ENCODE peak calls at places on chromosomes 5 and 9, in eight cellular contexts. X, G, H, C, O, K, D and S are unnamed samples.

GRCh38 chr9:121640076-121640475 is 11.4 kb upstream of the DAB2IP start:
- DNase-seq in X (no peak), G (peak), H (no peak), C (no peak), O (peak), K (no peak), D (no peak), S (peak)

GRCh38 chr5:171673328-171673727 is 112.3 kb upstream of the SMIM23 start:
- DNase-seq in X (no peak), G (no peak), H (no peak), C (peak), O (no peak), K (no peak), D (no peak), S (no peak)

GRCh38 chr5:150641006-150641570 is 628 bp downstream of the SYNPO start:
- DNase-seq in X (no peak), G (peak), H (peak), C (peak), O (no peak), K (no peak), D (peak), S (no peak)

GRCh38 chr5:177472460-177473441 is 683 bp downstream of the DBN1 start:
- DNase-seq in X (peak), G (no peak), H (no peak), C (no peak), O (no peak), K (peak), D (no peak), S (peak)

GRCh38 chr5:72441094-72441723 is 66.0 kb downstream of the ZNF366 start:
- DNase-seq in X (no peak), G (no peak), H (peak), C (no peak), O (no peak), K (no peak), D (no peak), S (no peak)

GRCh38 chr9:14768561-14769234 is 46.2 kb upstream of the CER1 start:
- DNase-seq in X (peak), G (no peak), H (peak), C (peak), O (no peak), K (peak), D (peak), S (no peak)

GRCh38 chr9:126842220-126842842 is 18.1 kb upstream of the ZBTB34 start:
- DNase-seq in X (no peak), G (no peak), H (no peak), C (no peak), O (no peak), K (no peak), D (no peak), S (peak)

GRCh38 chr5:62139741-62140140 is 166.3 kb upstream of the KIF2A start:
- DNase-seq in X (no peak), G (no peak), H (no peak), C (no peak), O (no peak), K (no peak), D (no peak), S (no peak)

GRCh38 chr5:10485142-10485795 is 43.6 kb downstream of the ROPN1L start:
- DNase-seq in X (no peak), G (peak), H (peak), C (peak), O (no peak), K (no peak), D (peak), S (no peak)

GRCh38 chr9:68746564-68746963 is 41.5 kb downstream of the PIP5K1B start:
- DNase-seq in X (no peak), G (no peak), H (no peak), C (no peak), O (no peak), K (no peak), D (no peak), S (no peak)

GRCh38 chr9:134922066-134922931 is 4.6 kb upstream of the FCN1 start:
- DNase-seq in X (no peak), G (peak), H (no peak), C (peak), O (no peak), K (no peak), D (peak), S (no peak)

DNA sequence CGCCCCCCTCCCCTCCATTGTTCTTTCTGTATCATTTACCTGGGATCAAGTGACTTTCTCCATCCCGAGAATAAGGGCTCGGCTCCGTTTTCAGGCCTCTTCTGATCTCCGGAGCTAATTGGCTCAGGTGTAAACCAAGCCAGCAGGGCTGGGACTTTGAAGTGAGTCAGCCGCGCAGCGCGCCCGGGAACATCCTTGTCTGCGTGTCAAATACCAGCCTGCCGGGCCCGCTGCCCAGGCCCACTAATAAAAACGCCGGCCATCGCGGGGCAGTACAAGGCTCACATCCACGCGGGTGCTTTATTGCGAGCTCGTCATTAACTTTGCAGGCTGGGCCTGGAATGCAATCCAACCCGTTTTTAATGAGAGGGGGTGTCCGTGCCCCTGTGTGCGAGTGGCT is 416.8 kb downstream of the IRX2 start:
- DNase-seq in X (no peak), G (no peak), H (no peak), C (no peak), O (no peak), K (no peak), D (no peak), S (peak)
- H3K27ac ChIP-seq in X (no peak), G (no peak), H (no peak), C (no peak), O (no peak), K (no peak), D (no peak), S (no peak)

GRCh38 chr5:149357370-149358293 is at the start of gene PCYOX1L:
- DNase-seq in X (peak), G (peak), H (peak), C (peak), O (peak), K (peak), D (peak), S (peak)

GRCh38 chr5:149356391-149356790 is 1.5 kb upstream of the PCYOX1L start:
- DNase-seq in X (no peak), G (no peak), H (no peak), C (no peak), O (no peak), K (no peak), D (no peak), S (no peak)

GRCh38 chr5:149360262-149360661 is 2.4 kb downstream of the PCYOX1L start:
- DNase-seq in X (no peak), G (no peak), H (no peak), C (no peak), O (no peak), K (no peak), D (no peak), S (no peak)

GRCh38 chr5:149358294-149358651 is 427 bp downstream of the PCYOX1L start:
- DNase-seq in X (peak), G (peak), H (no peak), C (peak), O (peak), K (no peak), D (no peak), S (peak)

GRCh38 chr5:149358818-149359217 is 972 bp downstream of the PCYOX1L start:
- DNase-seq in X (peak), G (no peak), H (no peak), C (no peak), O (no peak), K (no peak), D (no peak), S (no peak)
- H3K27ac ChIP-seq in X (peak), G (no peak), H (no peak), C (peak), O (peak), K (no peak), D (no peak), S (no peak)

GRCh38 chr5:88826959-88827585 is 55.9 kb downstream of the MEF2C start:
- DNase-seq in X (no peak), G (no peak), H (peak), C (peak), O (no peak), K (no peak), D (peak), S (no peak)
- H3K27ac ChIP-seq in X (no peak), G (peak), H (peak), C (peak), O (no peak), K (no peak), D (peak), S (peak)

GRCh38 chr9:90807006-90807405 is 5.4 kb downstream of the SYK start:
- DNase-seq in X (no peak), G (no peak), H (no peak), C (no peak), O (no peak), K (no peak), D (no peak), S (no peak)
- H3K27ac ChIP-seq in X (no peak), G (no peak), H (no peak), C (no peak), O (no peak), K (no peak), D (no peak), S (no peak)

GRCh38 chr9:33748633-33749304 is 46.6 kb upstream of the PRSS3 start:
- DNase-seq in X (peak), G (no peak), H (no peak), C (no peak), O (no peak), K (no peak), D (no peak), S (peak)
- H3K27ac ChIP-seq in X (no peak), G (no peak), H (no peak), C (no peak), O (no peak), K (no peak), D (no peak), S (no peak)

GRCh38 chr9:123999668-124000067 is 11.9 kb upstream of the LHX2 start:
- DNase-seq in X (no peak), G (no peak), H (no peak), C (no peak), O (no peak), K (no peak), D (no peak), S (peak)

GRCh38 chr9:123998278-123998925 is 13.2 kb upstream of the LHX2 start:
- DNase-seq in X (no peak), G (no peak), H (no peak), C (no peak), O (no peak), K (no peak), D (no peak), S (no peak)

GRCh38 chr9:123997665-123998277 is 13.8 kb upstream of the LHX2 start:
- DNase-seq in X (no peak), G (peak), H (peak), C (peak), O (no peak), K (no peak), D (no peak), S (peak)

GRCh38 chr9:123998970-123999621 is 12.5 kb upstream of the LHX2 start:
- DNase-seq in X (no peak), G (no peak), H (no peak), C (no peak), O (no peak), K (peak), D (no peak), S (peak)

DNA sequence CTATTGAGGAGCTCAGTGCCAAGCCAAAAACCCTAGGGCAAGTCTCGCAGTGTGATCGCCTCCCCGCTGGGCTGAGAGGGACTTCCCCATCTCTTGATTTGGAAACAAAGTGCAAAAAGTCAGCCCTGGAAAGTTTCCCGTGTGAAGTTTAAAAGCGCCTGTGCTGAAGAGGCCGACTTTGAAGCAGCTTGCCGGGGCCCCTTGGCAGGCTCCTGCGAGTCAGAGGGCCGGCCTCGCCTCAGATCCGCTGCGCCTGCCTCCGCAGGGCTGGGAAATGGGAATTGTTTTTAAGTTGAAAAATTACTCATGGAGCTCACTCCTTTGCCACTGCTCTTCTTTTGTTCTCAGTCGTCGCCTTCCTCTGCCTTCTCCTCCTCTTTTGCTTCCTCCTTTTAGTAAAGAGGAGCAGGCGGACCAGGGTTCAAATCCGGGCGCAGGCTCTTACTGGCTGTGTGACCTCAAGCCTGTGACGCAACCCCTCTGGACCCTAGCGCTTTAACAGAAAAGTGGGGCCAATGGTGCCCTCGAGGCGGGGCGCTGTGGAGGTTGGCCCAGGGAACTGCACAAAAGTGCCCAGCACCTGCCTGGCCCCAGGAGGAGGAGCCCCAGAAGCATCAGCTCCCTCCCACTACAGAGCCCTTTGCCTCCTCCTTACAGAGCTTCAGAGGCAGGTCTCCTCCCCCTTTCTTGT is 14.7 kb upstream of the LHX2 start:
- DNase-seq in X (no peak), G (no peak), H (no peak), C (no peak), O (no peak), K (peak), D (no peak), S (peak)
- H3K27ac ChIP-seq in X (no peak), G (no peak), H (no peak), C (no peak), O (no peak), K (no peak), D (no peak), S (no peak)

DNA sequence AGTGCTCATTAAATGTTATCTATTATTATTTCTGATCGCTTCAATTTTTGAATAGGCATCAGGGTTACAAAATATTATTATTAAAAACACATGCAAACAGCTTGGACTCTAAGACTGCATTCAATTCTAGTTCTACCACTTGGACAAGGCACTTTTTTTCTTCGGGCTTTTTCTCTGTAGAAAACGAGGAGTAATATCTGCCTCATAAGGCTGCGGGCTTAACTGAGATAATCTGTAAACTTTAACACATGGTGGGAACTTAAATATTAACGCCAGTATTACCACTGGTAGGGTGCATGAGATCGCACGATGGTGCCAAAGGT is 511 bp upstream of the SPDL1 start:
- DNase-seq in X (no peak), G (no peak), H (no peak), C (no peak), O (no peak), K (no peak), D (no peak), S (no peak)
- H3K27ac ChIP-seq in X (peak), G (peak), H (peak), C (no peak), O (peak), K (no peak), D (peak), S (peak)

GRCh38 chr9:130476151-130476730 is 31.5 kb downstream of the ASS1 start:
- DNase-seq in X (no peak), G (no peak), H (no peak), C (no peak), O (no peak), K (no peak), D (no peak), S (no peak)
- H3K27ac ChIP-seq in X (no peak), G (no peak), H (no peak), C (no peak), O (no peak), K (no peak), D (no peak), S (no peak)

DNA sequence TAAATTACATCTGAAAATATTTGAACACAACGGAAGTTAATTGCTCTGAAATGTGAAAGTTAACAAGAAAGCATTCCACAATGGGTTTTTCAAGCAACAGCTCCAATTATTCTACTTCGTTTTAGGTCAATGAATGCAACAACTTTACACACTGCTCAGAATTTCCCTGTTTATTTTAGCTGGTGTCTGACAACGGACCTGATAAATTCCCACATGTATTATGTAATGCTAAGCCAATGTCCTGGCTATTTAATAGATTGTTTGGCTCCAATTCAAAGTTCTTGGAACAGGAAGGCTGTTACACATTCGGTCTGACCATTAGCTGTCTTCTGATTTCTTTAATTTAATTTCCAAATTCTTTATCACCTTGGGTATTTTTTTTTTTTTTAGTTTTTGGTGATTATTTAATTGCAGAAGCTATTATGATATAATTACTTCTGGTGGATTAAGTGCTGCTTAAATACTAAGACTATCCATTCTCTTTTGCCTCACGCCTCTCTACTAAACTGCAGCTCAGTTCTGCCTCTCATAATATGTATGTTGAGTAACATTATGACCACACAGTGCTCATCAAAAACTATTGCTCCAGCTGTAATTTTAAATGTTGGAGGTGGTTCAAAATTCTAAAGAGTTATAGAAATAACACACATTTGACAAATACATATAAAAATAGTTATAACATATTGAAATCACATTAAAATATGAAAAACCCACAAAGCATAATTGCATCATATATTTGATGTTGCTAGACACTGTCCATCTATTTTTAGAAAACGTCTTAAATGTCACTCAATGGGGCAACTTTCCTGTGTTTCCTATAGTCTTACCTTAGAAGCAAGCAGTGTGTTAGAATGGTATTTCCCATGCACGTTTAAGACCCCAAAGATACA is 57.8 kb downstream of the MEF2C start:
- DNase-seq in X (no peak), G (no peak), H (peak), C (no peak), O (no peak), K (no peak), D (peak), S (no peak)
- H3K27ac ChIP-seq in X (no peak), G (peak), H (peak), C (no peak), O (peak), K (no peak), D (peak), S (peak)